ENCODE peak calls at places on chromosomes 7 and 10, in four cellular contexts. One of them, this sample, is unnamed.

GRCh38 chr10:21315321-21316220 is 209.9 kb downstream of the SKIDA1 start:
- DNase-seq in OCI-LY7: no peak
- DNase-seq in body of pancreas: peak; percentile 76
- DNase-seq in fibroblast of lung: peak; percentile 92
- DNase-seq in this sample: no peak

GRCh38 chr7:23184709-23185354 is 3.0 kb downstream of the NUP42 start:
- DNase-seq in fibroblast of lung: peak; percentile 57
- DNase-seq in OCI-LY7: peak; percentile 27
- DNase-seq in body of pancreas: peak; percentile 34
- DNase-seq in this sample: peak; percentile 30

GRCh38 chr10:77458986-77459590 is 178.5 kb downstream of the KCNMA1 start:
- DNase-seq in body of pancreas: no peak
- DNase-seq in OCI-LY7: no peak
- DNase-seq in fibroblast of lung: no peak
- DNase-seq in this sample: no peak

GRCh38 chr10:103550229-103550628 is 56.7 kb downstream of the NEURL1 start:
- DNase-seq in body of pancreas: no peak
- DNase-seq in fibroblast of lung: no peak
- DNase-seq in OCI-LY7: no peak
- DNase-seq in this sample: no peak

GRCh38 chr7:51789494-51789893 is 472.9 kb upstream of the COBL start:
- DNase-seq in fibroblast of lung: no peak
- DNase-seq in OCI-LY7: no peak
- DNase-seq in body of pancreas: no peak
- DNase-seq in this sample: no peak

GRCh38 chr10:96025566-96025965 is 17.8 kb upstream of the CCNJ start:
- DNase-seq in OCI-LY7: peak; percentile 66
- DNase-seq in fibroblast of lung: peak; percentile 2
- DNase-seq in body of pancreas: no peak
- DNase-seq in this sample: peak; percentile 19

GRCh38 chr7:116511552-116512523 is 12.3 kb downstream of the CAV2 start:
- DNase-seq in fibroblast of lung: peak; percentile 39
- DNase-seq in OCI-LY7: peak; percentile 47
- DNase-seq in body of pancreas: no peak
- DNase-seq in this sample: peak; percentile 31

GRCh38 chr7:151251328-151251925 is 2.9 kb upstream of the SMARCD3 start:
- DNase-seq in fibroblast of lung: peak; percentile 74
- DNase-seq in OCI-LY7: peak; percentile 55
- DNase-seq in body of pancreas: peak; percentile 55
- DNase-seq in this sample: peak; percentile 67

GRCh38 chr10:77090381-77091356 is 546.9 kb downstream of the KCNMA1 start:
- DNase-seq in body of pancreas: no peak
- DNase-seq in OCI-LY7: no peak
- DNase-seq in fibroblast of lung: no peak
- DNase-seq in this sample: no peak

GRCh38 chr7:10257438-10257837 is 716.2 kb upstream of the PHF14 start:
- DNase-seq in body of pancreas: no peak
- DNase-seq in fibroblast of lung: no peak
- DNase-seq in OCI-LY7: no peak
- DNase-seq in this sample: no peak

GRCh38 chr10:22334414-22335203 is 10.7 kb upstream of the SPAG6 start:
- DNase-seq in body of pancreas: no peak
- DNase-seq in OCI-LY7: no peak
- DNase-seq in fibroblast of lung: no peak
- DNase-seq in this sample: no peak

DNA sequence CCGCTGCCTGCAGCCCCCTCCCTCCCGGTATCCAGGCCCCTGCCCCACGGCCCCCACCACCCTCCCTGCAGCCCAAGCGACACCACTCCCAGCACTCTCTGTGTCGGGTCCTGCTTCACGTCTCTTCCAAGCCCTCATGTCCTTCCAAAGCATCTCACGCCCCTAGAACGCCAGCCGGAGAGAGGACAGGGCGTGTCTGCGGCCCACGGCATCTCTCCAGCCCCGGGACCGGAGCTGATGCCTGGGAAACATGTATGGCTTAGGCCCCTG is 51.1 kb upstream of the PDGFA start:
- DNase-seq in fibroblast of lung: no peak
- DNase-seq in OCI-LY7: no peak
- DNase-seq in body of pancreas: no peak
- DNase-seq in this sample: no peak
- TF ChIP-seq CTCF in fibroblast of lung: no peak
- TF ChIP-seq CTCF in OCI-LY7: no peak
- TF ChIP-seq CTCF in body of pancreas: no peak
- TF ChIP-seq CTCF in this sample: no peak

DNA sequence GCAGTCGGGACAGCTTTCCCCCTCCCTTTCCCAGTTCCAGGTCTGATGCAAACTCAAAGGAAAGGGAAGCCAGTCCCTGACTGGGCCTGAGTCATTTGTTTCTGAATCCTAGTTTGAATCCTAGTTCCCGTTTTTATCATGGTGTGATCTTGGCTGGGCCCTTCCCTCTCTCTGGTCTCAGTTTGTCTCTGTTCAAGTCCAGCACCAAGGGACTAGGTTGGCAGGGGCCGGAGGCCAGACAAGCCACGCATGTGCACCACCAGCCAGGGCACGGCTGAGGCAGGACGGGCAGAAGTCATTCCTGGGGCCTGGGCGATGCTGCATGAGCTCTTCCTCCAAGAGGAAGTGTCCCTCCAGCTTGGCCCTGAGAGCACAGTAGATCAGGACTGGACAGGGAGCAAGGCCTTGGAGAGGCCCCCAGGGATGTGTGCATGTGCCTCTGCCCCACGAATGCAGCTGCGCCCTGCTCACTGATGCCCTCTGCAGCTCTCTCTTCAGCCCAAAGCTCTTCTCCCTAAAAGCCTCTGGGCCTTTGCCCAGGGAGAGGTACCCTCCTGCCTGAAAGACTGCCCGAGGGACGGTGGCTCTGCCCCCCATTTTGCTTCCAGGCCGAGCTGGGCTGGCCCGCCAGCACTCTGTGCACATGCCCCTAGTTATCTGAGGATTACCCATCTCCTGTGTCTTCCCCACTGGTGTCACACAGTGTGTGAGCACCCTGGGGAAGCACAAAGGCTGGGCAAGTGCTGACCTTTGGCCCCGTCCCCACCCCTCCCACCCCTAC is 86.7 kb downstream of the ZMIZ1 start:
- DNase-seq in body of pancreas: peak; percentile 54
- DNase-seq in fibroblast of lung: peak; percentile 34
- DNase-seq in OCI-LY7: peak; percentile 31
- DNase-seq in this sample: no peak
- TF ChIP-seq CTCF in body of pancreas: peak; percentile 4
- TF ChIP-seq CTCF in fibroblast of lung: peak; percentile 9
- TF ChIP-seq CTCF in OCI-LY7: peak; percentile 50
- TF ChIP-seq CTCF in this sample: no peak

GRCh38 chr10:112562803-112563663 is 116.0 kb downstream of the VTI1A start:
- DNase-seq in body of pancreas: no peak
- DNase-seq in OCI-LY7: no peak
- DNase-seq in fibroblast of lung: peak; percentile 36
- DNase-seq in this sample: no peak

GRCh38 chr10:112558476-112559166 is 111.6 kb downstream of the VTI1A start:
- DNase-seq in fibroblast of lung: no peak
- DNase-seq in OCI-LY7: no peak
- DNase-seq in body of pancreas: no peak
- DNase-seq in this sample: no peak

GRCh38 chr10:112562122-112562521 is 115.1 kb downstream of the VTI1A start:
- DNase-seq in fibroblast of lung: no peak
- DNase-seq in body of pancreas: no peak
- DNase-seq in OCI-LY7: no peak
- DNase-seq in this sample: no peak

GRCh38 chr10:112557197-112557596 is 110.2 kb downstream of the VTI1A start:
- DNase-seq in fibroblast of lung: no peak
- DNase-seq in body of pancreas: no peak
- DNase-seq in OCI-LY7: no peak
- DNase-seq in this sample: no peak

DNA sequence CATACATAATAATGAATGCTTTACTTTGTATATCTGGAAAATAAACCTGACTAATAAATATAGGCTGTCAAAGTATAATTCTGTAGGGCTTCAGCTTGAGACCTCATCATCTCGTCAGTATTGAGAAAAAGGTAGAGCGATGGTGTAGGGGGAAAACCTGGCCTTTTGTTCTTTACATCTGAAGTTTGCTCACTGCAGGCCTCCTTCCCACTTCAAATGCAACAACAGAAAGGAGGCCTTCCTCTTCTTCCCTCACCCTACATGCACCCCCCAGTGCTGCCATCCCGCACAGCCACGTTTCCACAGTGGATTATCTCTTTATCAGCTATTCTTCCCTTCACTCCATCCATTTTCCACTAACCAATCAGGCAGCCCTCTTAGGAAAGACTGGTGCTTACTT is 112.3 kb downstream of the VTI1A start:
- DNase-seq in fibroblast of lung: no peak
- DNase-seq in body of pancreas: no peak
- DNase-seq in OCI-LY7: no peak
- DNase-seq in this sample: no peak
- TF ChIP-seq CTCF in fibroblast of lung: no peak
- TF ChIP-seq CTCF in body of pancreas: no peak
- TF ChIP-seq CTCF in OCI-LY7: no peak
- TF ChIP-seq CTCF in this sample: no peak

GRCh38 chr10:85607296-85607695 is 759.3 kb downstream of the GRID1 start:
- DNase-seq in fibroblast of lung: no peak
- DNase-seq in OCI-LY7: no peak
- DNase-seq in body of pancreas: no peak
- DNase-seq in this sample: no peak
- TF ChIP-seq CTCF in fibroblast of lung: no peak
- TF ChIP-seq CTCF in OCI-LY7: no peak
- TF ChIP-seq CTCF in body of pancreas: no peak
- TF ChIP-seq CTCF in this sample: no peak

This sample was measured in activated CD8-positive, alpha-beta T cell treated with anti-CD3 and anti-CD28 coated beads for 36 hours.